ENCODE peak calls at places on chromosomes 6 and 20, in six cellular contexts. T is astrocyte; Y is H1; B is left lung; N is neural progenitor cell; P is effector memory CD4-positive, alpha-beta T cell. J is an unnamed sample.

GRCh38 chr6:44800171-44800671 is 412.7 kb downstream of the CDC5L start:
- DNase-seq in T (peak), Y (no peak), B (no peak), N (peak), P (no peak), J (no peak)

GRCh38 chr6:70790483-70790882 is 122.8 kb downstream of the SMAP1 start:
- DNase-seq in T (no peak), Y (no peak), B (no peak), N (no peak), P (no peak), J (no peak)

GRCh38 chr6:12196326-12196936 is 93.7 kb upstream of the EDN1 start:
- DNase-seq in T (peak), Y (no peak), B (no peak), N (no peak), P (no peak), J (no peak)

GRCh38 chr6:29676981-29677601 is 3.9 kb downstream of the ZFP57 start:
- DNase-seq in T (no peak), Y (no peak), B (no peak), N (no peak), P (no peak), J (no peak)

GRCh38 chr6:108518714-108519576 is 41.8 kb upstream of the FOXO3 start:
- DNase-seq in T (no peak), Y (no peak), B (no peak), N (peak), P (no peak), J (no peak)

GRCh38 chr6:89509719-89510339 is 76.9 kb downstream of the ANKRD6 start:
- DNase-seq in T (no peak), Y (no peak), B (no peak), N (no peak), P (no peak), J (no peak)

GRCh38 chr6:168334072-168334471 is 14.5 kb upstream of the DACT2 start:
- DNase-seq in T (no peak), Y (no peak), B (no peak), N (no peak), P (no peak), J (no peak)

GRCh38 chr6:90217621-90218496 is 78.8 kb downstream of the BACH2 start:
- DNase-seq in T (no peak), Y (peak), B (no peak), N (no peak), P (no peak), J (peak)

GRCh38 chr6:147947521-147947920 is 395.1 kb upstream of the SASH1 start:
- DNase-seq in T (peak), Y (no peak), B (no peak), N (no peak), P (no peak), J (no peak)

GRCh38 chr6:119479860-119480655 is 130.5 kb upstream of the MAN1A1 start:
- DNase-seq in T (peak), Y (no peak), B (no peak), N (no peak), P (no peak), J (no peak)

GRCh38 chr6:31762356-31762755 is at the start of gene SAPCD1:
- DNase-seq in T (no peak), Y (no peak), B (no peak), N (no peak), P (no peak), J (no peak)

GRCh38 chr20:48171626-48172025 is 386.3 kb upstream of the SULF2 start:
- DNase-seq in T (no peak), Y (no peak), B (no peak), N (no peak), P (no peak), J (no peak)

GRCh38 chr6:77561768-77562314 is 91.0 kb upstream of the MEI4 start:
- DNase-seq in T (no peak), Y (no peak), B (no peak), N (no peak), P (no peak), J (no peak)

GRCh38 chr6:132392792-132393191 is 8.5 kb downstream of the MOXD1 start:
- DNase-seq in T (no peak), Y (no peak), B (no peak), N (no peak), P (no peak), J (no peak)

GRCh38 chr6:31058128-31058894 is 48.0 kb downstream of the MUC22 start:
- DNase-seq in T (peak), Y (no peak), B (no peak), N (peak), P (no peak), J (no peak)

GRCh38 chr6:133571681-133572080 is 317.2 kb upstream of the TCF21 start:
- DNase-seq in T (no peak), Y (no peak), B (no peak), N (no peak), P (no peak), J (no peak)

GRCh38 chr6:133568970-133569889 is 319.7 kb upstream of the TCF21 start:
- DNase-seq in T (peak), Y (no peak), B (no peak), N (peak), P (no peak), J (no peak)

GRCh38 chr6:133567656-133568055 is 321.3 kb upstream of the TCF21 start:
- DNase-seq in T (no peak), Y (no peak), B (no peak), N (no peak), P (no peak), J (no peak)
- H3K4me3 ChIP-seq in T (no peak), Y (no peak), B (no peak), N (no peak), P (no peak), J (no peak)

GRCh38 chr20:37991506-37992302 is 41.6 kb downstream of the TTI1 start:
- DNase-seq in T (no peak), Y (no peak), B (no peak), N (no peak), P (no peak), J (no peak)
- H3K27ac ChIP-seq in T (peak), Y (no peak), B (no peak), N (no peak), P (no peak), J (peak)

GRCh38 chr20:58978351-58979190 is 2.5 kb upstream of the NELFCD start:
- DNase-seq in T (no peak), Y (no peak), B (no peak), N (no peak), P (no peak), J (no peak)
- H3K4me3 ChIP-seq in T (no peak), Y (no peak), B (no peak), N (no peak), P (no peak), J (no peak)

DNA sequence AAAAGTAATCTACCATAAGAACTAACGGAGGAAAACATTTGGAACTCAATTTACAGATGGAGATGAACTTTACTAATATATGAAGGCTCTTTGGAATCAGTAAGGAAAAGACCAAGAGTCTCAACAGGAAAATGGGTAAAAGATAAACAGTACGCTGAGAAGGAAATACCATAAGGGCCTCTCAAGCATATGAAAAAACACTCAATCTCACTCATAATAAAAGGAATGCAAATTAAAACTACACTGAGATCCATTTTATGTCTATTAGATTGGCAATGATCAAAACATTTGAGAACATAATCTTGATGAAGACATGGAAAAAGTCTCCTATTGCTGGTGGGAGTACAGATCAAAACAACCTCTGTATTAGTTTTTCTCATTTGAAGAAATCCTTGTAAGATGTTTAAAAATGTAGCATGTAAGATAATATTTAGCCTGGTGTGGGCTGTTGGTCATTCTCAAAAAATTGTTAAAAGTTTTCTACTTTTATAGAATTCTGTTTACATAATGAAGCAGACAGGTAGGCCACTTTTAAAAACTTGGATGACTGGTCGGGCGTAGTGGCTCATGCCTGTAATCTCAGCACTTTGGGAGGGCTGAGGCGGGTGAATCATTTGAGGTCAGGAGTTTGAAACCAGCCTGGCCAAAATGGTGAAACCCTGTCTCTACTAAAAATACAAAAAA is 14.5 kb downstream of the REV3L start:
- DNase-seq in T (peak), Y (no peak), B (no peak), N (no peak), P (no peak), J (no peak)
- H3K27ac ChIP-seq in T (peak), Y (no peak), B (peak), N (no peak), P (no peak), J (no peak)

GRCh38 chr6:83852528-83853177 is 507 bp upstream of the RIPPLY2 start:
- DNase-seq in T (no peak), Y (no peak), B (no peak), N (no peak), P (no peak), J (no peak)

GRCh38 chr6:83849610-83850009 is 3.5 kb upstream of the RIPPLY2 start:
- DNase-seq in T (no peak), Y (no peak), B (no peak), N (no peak), P (no peak), J (no peak)

GRCh38 chr6:83854766-83855165 is 1.6 kb downstream of the RIPPLY2 start:
- DNase-seq in T (no peak), Y (no peak), B (no peak), N (no peak), P (no peak), J (no peak)

GRCh38 chr6:83853178-83853967 is at the start of gene RIPPLY2:
- DNase-seq in T (peak), Y (peak), B (no peak), N (peak), P (no peak), J (no peak)

DNA sequence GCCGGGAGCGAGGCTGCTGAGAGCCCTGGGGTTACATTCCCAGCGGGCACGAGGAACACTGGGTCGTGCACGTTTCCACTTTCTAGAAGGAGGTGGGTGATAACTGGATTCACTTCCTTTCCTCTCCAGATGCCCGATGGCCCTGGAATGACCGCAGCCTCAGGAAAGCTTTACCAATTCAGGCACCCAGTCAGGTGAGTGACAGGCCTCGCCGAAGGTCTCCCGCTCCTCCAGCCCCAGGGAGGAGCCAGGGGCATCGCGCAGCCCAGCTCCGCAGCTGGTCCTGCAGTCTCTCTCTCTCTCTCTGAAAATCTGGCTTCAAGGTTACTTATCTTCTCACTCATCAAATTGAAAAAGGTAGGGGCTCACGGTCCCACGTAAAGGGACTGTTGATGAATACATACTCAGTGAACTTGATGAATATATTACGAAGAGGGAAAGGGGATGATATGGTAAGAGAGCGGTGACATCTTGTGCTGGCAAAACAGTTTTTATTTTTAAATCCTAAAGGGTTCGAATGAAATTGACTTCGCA is 875 bp downstream of the RIPPLY2 start:
- DNase-seq in T (no peak), Y (peak), B (no peak), N (peak), P (no peak), J (no peak)
- H3K4me3 ChIP-seq in T (peak), Y (peak), B (peak), N (peak), P (no peak), J (no peak)

J was measured in CD8-positive, alpha-beta memory T cell.